ENCODE peak calls at places on chromosome 5, in five cellular contexts. One of them, this sample, is unnamed.

GRCh38 chr5:178142642-178143041 is 11.0 kb downstream of the NHP2 start:
- DNase-seq in NCI-H2107: no peak
- DNase-seq in SK-N-DZ: no peak
- DNase-seq in left cardiac atrium: no peak
- DNase-seq in midbrain: no peak
- DNase-seq in this sample: no peak

GRCh38 chr5:53249529-53249928 is 140.0 kb upstream of the MOCS2 start:
- DNase-seq in SK-N-DZ: no peak
- DNase-seq in NCI-H2107: no peak
- DNase-seq in left cardiac atrium: no peak
- DNase-seq in midbrain: no peak
- DNase-seq in this sample: peak

GRCh38 chr5:101306391-101307137 is 403.5 kb upstream of the ST8SIA4 start:
- DNase-seq in midbrain: no peak
- DNase-seq in NCI-H2107: peak
- DNase-seq in SK-N-DZ: peak
- DNase-seq in left cardiac atrium: no peak
- DNase-seq in this sample: no peak

GRCh38 chr5:37834542-37835399 is 5.1 kb downstream of the GDNF start:
- DNase-seq in SK-N-DZ: no peak
- DNase-seq in left cardiac atrium: no peak
- DNase-seq in midbrain: peak
- DNase-seq in NCI-H2107: no peak
- DNase-seq in this sample: peak

GRCh38 chr5:83844320-83845068 is 123.8 kb upstream of the HAPLN1 start:
- DNase-seq in NCI-H2107: no peak
- DNase-seq in SK-N-DZ: no peak
- DNase-seq in midbrain: no peak
- DNase-seq in left cardiac atrium: peak
- DNase-seq in this sample: no peak

GRCh38 chr5:16628376-16628775 is 11.6 kb upstream of the RETREG1 start:
- DNase-seq in left cardiac atrium: no peak
- DNase-seq in NCI-H2107: no peak
- DNase-seq in midbrain: no peak
- DNase-seq in SK-N-DZ: peak
- DNase-seq in this sample: peak

GRCh38 chr5:13567819-13568218 is 376.7 kb downstream of the DNAH5 start:
- DNase-seq in SK-N-DZ: peak
- DNase-seq in midbrain: no peak
- DNase-seq in NCI-H2107: no peak
- DNase-seq in left cardiac atrium: no peak
- DNase-seq in this sample: no peak

GRCh38 chr5:60652206-60652605 is 47.8 kb downstream of the DEPDC1B start:
- DNase-seq in left cardiac atrium: no peak
- DNase-seq in SK-N-DZ: no peak
- DNase-seq in NCI-H2107: no peak
- DNase-seq in midbrain: no peak
- DNase-seq in this sample: no peak

GRCh38 chr5:16735092-16735970 is 118.5 kb upstream of the RETREG1 start:
- DNase-seq in SK-N-DZ: no peak
- DNase-seq in NCI-H2107: no peak
- DNase-seq in midbrain: no peak
- DNase-seq in left cardiac atrium: no peak
- DNase-seq in this sample: no peak

GRCh38 chr5:173848986-173849596 is 39.1 kb upstream of the CPEB4 start:
- DNase-seq in left cardiac atrium: no peak
- DNase-seq in midbrain: no peak
- DNase-seq in SK-N-DZ: no peak
- DNase-seq in NCI-H2107: no peak
- DNase-seq in this sample: no peak

GRCh38 chr5:173858675-173859121 is 29.5 kb upstream of the CPEB4 start:
- DNase-seq in SK-N-DZ: no peak
- DNase-seq in left cardiac atrium: no peak
- DNase-seq in midbrain: no peak
- DNase-seq in NCI-H2107: no peak
- DNase-seq in this sample: no peak

GRCh38 chr5:96776606-96777005 is 31.1 kb downstream of the ERAP1 start:
- DNase-seq in NCI-H2107: no peak
- DNase-seq in midbrain: peak
- DNase-seq in SK-N-DZ: no peak
- DNase-seq in left cardiac atrium: no peak
- DNase-seq in this sample: no peak

GRCh38 chr5:151449288-151449687 is 1.9 kb downstream of the SLC36A1 start:
- DNase-seq in NCI-H2107: no peak
- DNase-seq in SK-N-DZ: no peak
- DNase-seq in left cardiac atrium: no peak
- DNase-seq in midbrain: no peak
- DNase-seq in this sample: peak

GRCh38 chr5:112563169-112563826 is 144.2 kb upstream of the EPB41L4A start:
- DNase-seq in midbrain: no peak
- DNase-seq in left cardiac atrium: no peak
- DNase-seq in NCI-H2107: no peak
- DNase-seq in SK-N-DZ: no peak
- DNase-seq in this sample: no peak

GRCh38 chr5:1103505-1104326 is 8.1 kb downstream of the SLC12A7 start:
- DNase-seq in SK-N-DZ: no peak
- DNase-seq in NCI-H2107: peak
- DNase-seq in midbrain: peak
- DNase-seq in left cardiac atrium: peak
- DNase-seq in this sample: no peak

GRCh38 chr5:176810084-176810597 is at the start of gene UNC5A:
- DNase-seq in left cardiac atrium: no peak
- DNase-seq in midbrain: peak
- DNase-seq in NCI-H2107: no peak
- DNase-seq in SK-N-DZ: peak
- DNase-seq in this sample: peak

GRCh38 chr5:31664566-31664965 is 25.6 kb downstream of the PDZD2 start:
- DNase-seq in midbrain: no peak
- DNase-seq in NCI-H2107: no peak
- DNase-seq in SK-N-DZ: peak
- DNase-seq in left cardiac atrium: no peak
- DNase-seq in this sample: peak

GRCh38 chr5:130720355-130720754 is 444.7 kb downstream of the HINT1 start:
- DNase-seq in SK-N-DZ: peak
- DNase-seq in midbrain: no peak
- DNase-seq in NCI-H2107: no peak
- DNase-seq in left cardiac atrium: no peak
- DNase-seq in this sample: peak

GRCh38 chr5:89044665-89045200 is 161.7 kb upstream of the MEF2C start:
- DNase-seq in NCI-H2107: no peak
- DNase-seq in SK-N-DZ: no peak
- DNase-seq in left cardiac atrium: no peak
- DNase-seq in midbrain: no peak
- DNase-seq in this sample: no peak

GRCh38 chr5:116935561-116936162 is 361.0 kb upstream of the SEMA6A start:
- DNase-seq in left cardiac atrium: no peak
- DNase-seq in SK-N-DZ: no peak
- DNase-seq in NCI-H2107: no peak
- DNase-seq in midbrain: no peak
- DNase-seq in this sample: no peak

GRCh38 chr5:33043598-33043997 is 332.5 kb downstream of the NPR3 start:
- DNase-seq in midbrain: no peak
- DNase-seq in NCI-H2107: no peak
- DNase-seq in left cardiac atrium: no peak
- DNase-seq in SK-N-DZ: no peak
- DNase-seq in this sample: no peak

GRCh38 chr5:43432486-43433365 is 20.5 kb upstream of the CCL28 start:
- DNase-seq in SK-N-DZ: no peak
- DNase-seq in NCI-H2107: peak
- DNase-seq in midbrain: peak
- DNase-seq in left cardiac atrium: peak
- DNase-seq in this sample: no peak

GRCh38 chr5:10719965-10720364 is 41.1 kb downstream of the DAP start:
- DNase-seq in NCI-H2107: no peak
- DNase-seq in SK-N-DZ: no peak
- DNase-seq in left cardiac atrium: no peak
- DNase-seq in midbrain: no peak
- DNase-seq in this sample: no peak

GRCh38 chr5:15326932-15327331 is 173.0 kb upstream of the FBXL7 start:
- DNase-seq in left cardiac atrium: no peak
- DNase-seq in midbrain: no peak
- DNase-seq in SK-N-DZ: no peak
- DNase-seq in NCI-H2107: no peak
- DNase-seq in this sample: no peak

GRCh38 chr5:149019562-149020140 is 43.2 kb downstream of the SH3TC2 start:
- DNase-seq in SK-N-DZ: no peak
- DNase-seq in midbrain: no peak
- DNase-seq in left cardiac atrium: no peak
- DNase-seq in NCI-H2107: no peak
- DNase-seq in this sample: no peak

GRCh38 chr5:156359452-156359851 is 32.5 kb downstream of the SGCD start:
- DNase-seq in midbrain: no peak
- DNase-seq in SK-N-DZ: no peak
- DNase-seq in NCI-H2107: no peak
- DNase-seq in left cardiac atrium: no peak
- DNase-seq in this sample: no peak

GRCh38 chr5:104800440-104801048 is 1238.0 kb upstream of the NUDT12 start:
- DNase-seq in left cardiac atrium: no peak
- DNase-seq in SK-N-DZ: no peak
- DNase-seq in NCI-H2107: no peak
- DNase-seq in midbrain: no peak
- DNase-seq in this sample: no peak

GRCh38 chr5:98248949-98249348 is 524.5 kb upstream of the RGMB start:
- DNase-seq in left cardiac atrium: no peak
- DNase-seq in NCI-H2107: no peak
- DNase-seq in SK-N-DZ: no peak
- DNase-seq in midbrain: no peak
- DNase-seq in this sample: no peak

GRCh38 chr5:40465416-40465815 is 214.3 kb upstream of the PTGER4 start:
- DNase-seq in SK-N-DZ: no peak
- DNase-seq in left cardiac atrium: no peak
- DNase-seq in NCI-H2107: no peak
- DNase-seq in midbrain: no peak
- DNase-seq in this sample: no peak

GRCh38 chr5:163496286-163496685 is 9.1 kb upstream of the MAT2B start:
- DNase-seq in SK-N-DZ: no peak
- DNase-seq in NCI-H2107: no peak
- DNase-seq in left cardiac atrium: no peak
- DNase-seq in midbrain: no peak
- DNase-seq in this sample: no peak

This sample was measured in SK-N-SH.